ENCODE peak calls at places on chromosomes 13 and 19, in ten cellular contexts. One of them, this sample, is unnamed. For H3K27me3, the result is how much of the 10 kb centered on the place peaks cover.

GRCh38 chr19:49772850-49773432 is 6.1 kb downstream of the AP2A1 start:
- DNase-seq in spleen: no peak
- DNase-seq in naive thymus-derived CD4-positive, alpha-beta T cell: no peak
- DNase-seq in HCT116: no peak
- DNase-seq in heart left ventricle: no peak
- DNase-seq in gastrocnemius medialis: no peak
- DNase-seq in testis: no peak
- DNase-seq in colonic mucosa: no peak
- DNase-seq in fibroblast of lung: no peak
- DNase-seq in H1: no peak
- DNase-seq in this sample: no peak

GRCh38 chr13:19961924-19962323 is 3.4 kb downstream of the ZMYM2 start:
- DNase-seq in spleen: no peak
- DNase-seq in naive thymus-derived CD4-positive, alpha-beta T cell: no peak
- DNase-seq in HCT116: no peak
- DNase-seq in heart left ventricle: no peak
- DNase-seq in gastrocnemius medialis: no peak
- DNase-seq in testis: no peak
- DNase-seq in colonic mucosa: no peak
- DNase-seq in fibroblast of lung: no peak
- DNase-seq in H1: no peak
- DNase-seq in this sample: no peak

GRCh38 chr13:98599502-98600328 is 22.8 kb upstream of the STK24 start:
- DNase-seq in spleen: no peak
- DNase-seq in naive thymus-derived CD4-positive, alpha-beta T cell: no peak
- DNase-seq in HCT116: no peak
- DNase-seq in heart left ventricle: no peak
- DNase-seq in gastrocnemius medialis: no peak
- DNase-seq in testis: no peak
- DNase-seq in colonic mucosa: no peak
- DNase-seq in fibroblast of lung: no peak
- DNase-seq in H1: no peak
- DNase-seq in this sample: no peak

GRCh38 chr19:10961763-10962536 is 1.1 kb downstream of the SMARCA4 start:
- DNase-seq in spleen: no peak
- DNase-seq in naive thymus-derived CD4-positive, alpha-beta T cell: peak
- DNase-seq in HCT116: no peak
- DNase-seq in heart left ventricle: no peak
- DNase-seq in gastrocnemius medialis: no peak
- DNase-seq in testis: no peak
- DNase-seq in colonic mucosa: no peak
- DNase-seq in fibroblast of lung: peak
- DNase-seq in H1: no peak
- DNase-seq in this sample: no peak

GRCh38 chr19:49929121-49929610 is at the start of the genes ATF5 and NUP62:
- DNase-seq in spleen: peak
- DNase-seq in naive thymus-derived CD4-positive, alpha-beta T cell: peak
- DNase-seq in HCT116: peak
- DNase-seq in heart left ventricle: peak
- DNase-seq in gastrocnemius medialis: peak
- DNase-seq in testis: peak
- DNase-seq in colonic mucosa: peak
- DNase-seq in fibroblast of lung: peak
- DNase-seq in H1: peak
- DNase-seq in this sample: peak

GRCh38 chr19:41993612-41994483 is at the start of gene ATP1A3:
- DNase-seq in spleen: peak
- DNase-seq in naive thymus-derived CD4-positive, alpha-beta T cell: peak
- DNase-seq in HCT116: peak
- DNase-seq in heart left ventricle: peak
- DNase-seq in gastrocnemius medialis: no peak
- DNase-seq in testis: peak
- DNase-seq in colonic mucosa: peak
- DNase-seq in fibroblast of lung: peak
- DNase-seq in H1: peak
- DNase-seq in this sample: peak

GRCh38 chr19:43798546-43799409 is 3.5 kb downstream of the LYPD5 start:
- DNase-seq in spleen: peak
- DNase-seq in naive thymus-derived CD4-positive, alpha-beta T cell: no peak
- DNase-seq in HCT116: peak
- DNase-seq in heart left ventricle: no peak
- DNase-seq in gastrocnemius medialis: no peak
- DNase-seq in testis: no peak
- DNase-seq in colonic mucosa: peak
- DNase-seq in fibroblast of lung: no peak
- DNase-seq in H1: peak
- DNase-seq in this sample: peak

GRCh38 chr19:5547881-5548280 is 19.9 kb downstream of the TINCR start:
- DNase-seq in spleen: no peak
- DNase-seq in naive thymus-derived CD4-positive, alpha-beta T cell: no peak
- DNase-seq in HCT116: no peak
- DNase-seq in heart left ventricle: no peak
- DNase-seq in gastrocnemius medialis: no peak
- DNase-seq in testis: no peak
- DNase-seq in colonic mucosa: no peak
- DNase-seq in fibroblast of lung: peak
- DNase-seq in H1: peak
- DNase-seq in this sample: no peak

GRCh38 chr19:45881909-45882528 is 3.9 kb downstream of the IRF2BP1 start:
- DNase-seq in spleen: no peak
- DNase-seq in naive thymus-derived CD4-positive, alpha-beta T cell: no peak
- DNase-seq in HCT116: no peak
- DNase-seq in heart left ventricle: no peak
- DNase-seq in gastrocnemius medialis: no peak
- DNase-seq in testis: no peak
- DNase-seq in colonic mucosa: peak
- DNase-seq in fibroblast of lung: no peak
- DNase-seq in H1: peak
- DNase-seq in this sample: no peak

GRCh38 chr13:28313579-28313978 is 175.2 kb downstream of the PAN3 start:
- DNase-seq in spleen: no peak
- DNase-seq in naive thymus-derived CD4-positive, alpha-beta T cell: no peak
- DNase-seq in HCT116: peak
- DNase-seq in heart left ventricle: no peak
- DNase-seq in gastrocnemius medialis: no peak
- DNase-seq in testis: no peak
- DNase-seq in colonic mucosa: no peak
- DNase-seq in fibroblast of lung: peak
- DNase-seq in H1: no peak
- DNase-seq in this sample: no peak

GRCh38 chr19:37012093-37012745 is 66.0 kb upstream of the ZNF420 start:
- DNase-seq in spleen: no peak
- DNase-seq in naive thymus-derived CD4-positive, alpha-beta T cell: no peak
- DNase-seq in HCT116: no peak
- DNase-seq in heart left ventricle: no peak
- DNase-seq in gastrocnemius medialis: no peak
- DNase-seq in testis: peak
- DNase-seq in colonic mucosa: no peak
- DNase-seq in fibroblast of lung: no peak
- DNase-seq in H1: no peak
- DNase-seq in this sample: no peak

GRCh38 chr19:37009871-37010270 is 68.4 kb upstream of the ZNF420 start:
- DNase-seq in spleen: no peak
- DNase-seq in naive thymus-derived CD4-positive, alpha-beta T cell: no peak
- DNase-seq in HCT116: no peak
- DNase-seq in heart left ventricle: no peak
- DNase-seq in gastrocnemius medialis: no peak
- DNase-seq in testis: peak
- DNase-seq in colonic mucosa: no peak
- DNase-seq in fibroblast of lung: no peak
- DNase-seq in H1: no peak
- DNase-seq in this sample: no peak

GRCh38 chr19:37007587-37008220 is 70.5 kb upstream of the ZNF420 start:
- DNase-seq in spleen: peak
- DNase-seq in naive thymus-derived CD4-positive, alpha-beta T cell: peak
- DNase-seq in HCT116: no peak
- DNase-seq in heart left ventricle: peak
- DNase-seq in gastrocnemius medialis: no peak
- DNase-seq in testis: peak
- DNase-seq in colonic mucosa: peak
- DNase-seq in fibroblast of lung: peak
- DNase-seq in H1: no peak
- DNase-seq in this sample: peak
- H3K4me3 ChIP-seq in spleen: peak
- H3K4me3 ChIP-seq in naive thymus-derived CD4-positive, alpha-beta T cell: peak
- H3K4me3 ChIP-seq in HCT116: no peak
- H3K4me3 ChIP-seq in heart left ventricle: peak
- H3K4me3 ChIP-seq in gastrocnemius medialis: peak
- H3K4me3 ChIP-seq in testis: peak
- H3K4me3 ChIP-seq in colonic mucosa: peak
- H3K4me3 ChIP-seq in fibroblast of lung: peak
- H3K4me3 ChIP-seq in H1: no peak
- H3K4me3 ChIP-seq in this sample: peak

GRCh38 chr19:19111138-19111835 is 27.0 kb downstream of the TMEM161A start:
- DNase-seq in spleen: no peak
- DNase-seq in naive thymus-derived CD4-positive, alpha-beta T cell: no peak
- DNase-seq in HCT116: no peak
- DNase-seq in heart left ventricle: no peak
- DNase-seq in gastrocnemius medialis: no peak
- DNase-seq in testis: no peak
- DNase-seq in colonic mucosa: no peak
- DNase-seq in fibroblast of lung: no peak
- DNase-seq in H1: no peak
- DNase-seq in this sample: no peak

GRCh38 chr19:19109601-19110000 is 28.7 kb downstream of the TMEM161A start:
- DNase-seq in spleen: no peak
- DNase-seq in naive thymus-derived CD4-positive, alpha-beta T cell: no peak
- DNase-seq in HCT116: no peak
- DNase-seq in heart left ventricle: no peak
- DNase-seq in gastrocnemius medialis: no peak
- DNase-seq in testis: no peak
- DNase-seq in colonic mucosa: no peak
- DNase-seq in fibroblast of lung: peak
- DNase-seq in H1: no peak
- DNase-seq in this sample: no peak

GRCh38 chr19:19113040-19113541 is 25.2 kb downstream of the TMEM161A start:
- DNase-seq in spleen: no peak
- DNase-seq in naive thymus-derived CD4-positive, alpha-beta T cell: no peak
- DNase-seq in HCT116: no peak
- DNase-seq in heart left ventricle: no peak
- DNase-seq in gastrocnemius medialis: no peak
- DNase-seq in testis: no peak
- DNase-seq in colonic mucosa: no peak
- DNase-seq in fibroblast of lung: peak
- DNase-seq in H1: peak
- DNase-seq in this sample: no peak

GRCh38 chr19:19110410-19111137 is 27.7 kb downstream of the TMEM161A start:
- DNase-seq in spleen: no peak
- DNase-seq in naive thymus-derived CD4-positive, alpha-beta T cell: no peak
- DNase-seq in HCT116: no peak
- DNase-seq in heart left ventricle: no peak
- DNase-seq in gastrocnemius medialis: no peak
- DNase-seq in testis: no peak
- DNase-seq in colonic mucosa: no peak
- DNase-seq in fibroblast of lung: no peak
- DNase-seq in H1: no peak
- DNase-seq in this sample: no peak

DNA sequence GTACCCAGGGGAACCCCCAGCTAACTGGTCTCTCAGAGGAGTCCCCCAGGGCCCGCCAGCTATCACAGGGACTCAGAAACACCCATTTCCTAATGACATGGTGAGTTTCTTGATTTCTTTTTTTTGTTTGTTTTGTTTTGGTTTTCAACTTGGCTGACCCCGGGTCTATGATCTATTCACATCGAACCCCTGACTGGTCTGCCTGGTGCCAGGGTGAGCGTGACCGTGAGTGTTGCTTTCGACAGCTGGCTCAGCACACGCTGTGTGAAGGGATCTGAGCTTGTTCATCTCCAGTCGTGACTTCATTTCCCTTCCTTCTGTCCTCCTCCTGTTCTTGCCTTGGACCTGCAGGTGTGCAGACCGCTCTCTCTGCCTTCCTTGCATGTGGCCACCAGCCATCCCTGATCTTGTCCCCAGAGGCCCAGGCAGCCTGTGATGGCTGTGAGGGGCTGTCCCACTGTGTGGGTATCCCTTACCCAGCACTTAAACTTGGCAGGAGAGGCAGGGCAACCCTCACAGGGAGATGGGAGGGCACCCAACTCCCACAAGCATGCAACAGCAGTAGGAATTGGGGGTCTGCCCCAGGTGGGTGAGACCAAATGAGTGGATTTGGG is 26.2 kb downstream of the TMEM161A start:
- DNase-seq in spleen: no peak
- DNase-seq in naive thymus-derived CD4-positive, alpha-beta T cell: no peak
- DNase-seq in HCT116: no peak
- DNase-seq in heart left ventricle: no peak
- DNase-seq in gastrocnemius medialis: no peak
- DNase-seq in testis: no peak
- DNase-seq in colonic mucosa: no peak
- DNase-seq in fibroblast of lung: no peak
- DNase-seq in H1: no peak
- DNase-seq in this sample: no peak
- H3K27ac ChIP-seq in spleen: no peak
- H3K27ac ChIP-seq in naive thymus-derived CD4-positive, alpha-beta T cell: no peak
- H3K27ac ChIP-seq in HCT116: no peak
- H3K27ac ChIP-seq in heart left ventricle: no peak
- H3K27ac ChIP-seq in gastrocnemius medialis: peak
- H3K27ac ChIP-seq in testis: no peak
- H3K27ac ChIP-seq in colonic mucosa: no peak
- H3K27ac ChIP-seq in fibroblast of lung: no peak
- H3K27ac ChIP-seq in H1: no peak
- H3K27ac ChIP-seq in this sample: no peak

GRCh38 chr19:7690779-7691258 is 10.2 kb downstream of the TRAPPC5 start:
- DNase-seq in spleen: no peak
- DNase-seq in naive thymus-derived CD4-positive, alpha-beta T cell: no peak
- DNase-seq in HCT116: no peak
- DNase-seq in heart left ventricle: no peak
- DNase-seq in gastrocnemius medialis: no peak
- DNase-seq in testis: no peak
- DNase-seq in colonic mucosa: no peak
- DNase-seq in fibroblast of lung: no peak
- DNase-seq in H1: no peak
- DNase-seq in this sample: no peak
- H3K27me3 ChIP-seq in spleen: under half
- H3K27me3 ChIP-seq in naive thymus-derived CD4-positive, alpha-beta T cell: under half
- H3K27me3 ChIP-seq in HCT116: under half
- H3K27me3 ChIP-seq in heart left ventricle: under half
- H3K27me3 ChIP-seq in gastrocnemius medialis: under half
- H3K27me3 ChIP-seq in testis: under half
- H3K27me3 ChIP-seq in colonic mucosa: under half
- H3K27me3 ChIP-seq in fibroblast of lung: under half
- H3K27me3 ChIP-seq in H1: under half
- H3K27me3 ChIP-seq in this sample: under half

GRCh38 chr19:15195987-15196682 is 4.7 kb downstream of the NOTCH3 start:
- DNase-seq in spleen: no peak
- DNase-seq in naive thymus-derived CD4-positive, alpha-beta T cell: no peak
- DNase-seq in HCT116: peak
- DNase-seq in heart left ventricle: no peak
- DNase-seq in gastrocnemius medialis: no peak
- DNase-seq in testis: peak
- DNase-seq in colonic mucosa: peak
- DNase-seq in fibroblast of lung: no peak
- DNase-seq in H1: peak
- DNase-seq in this sample: peak
- H3K4me3 ChIP-seq in spleen: peak
- H3K4me3 ChIP-seq in naive thymus-derived CD4-positive, alpha-beta T cell: no peak
- H3K4me3 ChIP-seq in HCT116: peak
- H3K4me3 ChIP-seq in heart left ventricle: peak
- H3K4me3 ChIP-seq in gastrocnemius medialis: peak
- H3K4me3 ChIP-seq in testis: peak
- H3K4me3 ChIP-seq in colonic mucosa: peak
- H3K4me3 ChIP-seq in fibroblast of lung: peak
- H3K4me3 ChIP-seq in H1: peak
- H3K4me3 ChIP-seq in this sample: peak

This sample was measured in prostate gland.